ENCODE peak calls at places on chromosomes 2 and 18, in ten cellular contexts. U is endothelial cell of umbilical vein, T is stomach, L is transverse colon, H is prostate gland, N is sigmoid colon, R is HepG2, F is spleen, Q is suprapubic skin, J is HCT116. C is an unnamed sample.

GRCh38 chr2:11677146-11678055 is 7.4 kb upstream of the NTSR2 start:
- DNase-seq in J (no peak), H (no peak), N (peak), L (no peak), F (peak), Q (no peak), T (peak), R (no peak), U (no peak), C (no peak)

GRCh38 chr18:10391506-10391905 is 62.9 kb upstream of the APCDD1 start:
- DNase-seq in T (no peak), R (no peak), N (no peak), L (no peak), H (no peak), J (no peak), F (no peak), U (no peak), Q (no peak), C (no peak)

GRCh38 chr18:31199190-31199769 is 36.6 kb upstream of the DSC1 start:
- DNase-seq in F (no peak), J (no peak), L (no peak), U (no peak), R (no peak), H (peak), Q (no peak), N (no peak), T (no peak), C (no peak)

GRCh38 chr2:231037731-231038482 is 584 bp downstream of the C2orf72 start:
- DNase-seq in J (no peak), U (no peak), N (no peak), L (peak), H (peak), R (no peak), T (peak), Q (no peak), F (no peak), C (peak)

GRCh38 chr2:67560818-67561221 is 163.7 kb downstream of the ETAA1 start:
- DNase-seq in L (no peak), T (no peak), Q (no peak), F (no peak), J (no peak), H (no peak), R (no peak), U (no peak), N (no peak), C (no peak)

GRCh38 chr2:121076885-121077549 is 208.0 kb downstream of the TFCP2L1 start:
- DNase-seq in H (peak), N (no peak), Q (no peak), R (peak), T (peak), U (peak), F (peak), L (peak), J (peak), C (peak)

GRCh38 chr2:157336137-157336721 is 10.6 kb upstream of the ERMN start:
- DNase-seq in J (peak), H (peak), R (peak), U (peak), F (no peak), T (peak), N (no peak), Q (no peak), L (peak), C (no peak)

GRCh38 chr2:10056439-10056838 is 13.1 kb downstream of the KLF11 start:
- DNase-seq in F (peak), N (no peak), Q (no peak), H (no peak), R (no peak), T (no peak), L (no peak), J (no peak), U (no peak), C (no peak)

GRCh38 chr2:240123821-240124650 is 12.1 kb downstream of the COPS9 start:
- DNase-seq in F (peak), U (no peak), R (no peak), N (no peak), Q (no peak), T (peak), H (no peak), J (no peak), L (no peak), C (no peak)

GRCh38 chr2:2294183-2294675 is 36.8 kb downstream of the MYT1L start:
- DNase-seq in H (no peak), F (no peak), L (no peak), U (no peak), Q (no peak), J (no peak), T (no peak), R (no peak), N (no peak), C (no peak)

GRCh38 chr2:150191349-150191748 is 296.1 kb downstream of the RND3 start:
- DNase-seq in N (no peak), U (peak), T (no peak), L (no peak), R (no peak), J (no peak), F (no peak), Q (no peak), H (no peak), C (no peak)

GRCh38 chr2:16019617-16020351 is 79.4 kb downstream of the MYCN start:
- DNase-seq in J (no peak), U (no peak), L (no peak), Q (no peak), H (no peak), R (no peak), N (no peak), T (no peak), F (no peak), C (no peak)

GRCh38 chr2:90207454-90208058 is 1516.1 kb downstream of the RPIA start:
- DNase-seq in T (no peak), Q (no peak), U (no peak), L (no peak), H (no peak), J (no peak), F (no peak), R (peak), N (no peak), C (peak)

GRCh38 chr2:234218261-234219180 is 168.0 kb downstream of the SPP2 start:
- DNase-seq in Q (no peak), H (no peak), T (no peak), J (no peak), U (no peak), N (no peak), L (peak), F (no peak), R (no peak), C (no peak)

GRCh38 chr2:223654384-223654915 is 52.3 kb upstream of the SCG2 start:
- DNase-seq in L (no peak), R (no peak), J (no peak), Q (no peak), F (no peak), U (no peak), N (no peak), H (no peak), T (no peak), C (no peak)

GRCh38 chr2:41934323-41935003 is 113.4 kb upstream of the PKDCC start:
- DNase-seq in U (no peak), J (no peak), H (no peak), T (no peak), N (no peak), L (no peak), F (no peak), Q (peak), R (no peak), C (no peak)

GRCh38 chr2:149049142-149049541 is 10.6 kb downstream of the LYPD6B start:
- DNase-seq in T (no peak), Q (no peak), J (no peak), U (no peak), L (no peak), R (no peak), H (no peak), N (no peak), F (no peak), C (no peak)

GRCh38 chr18:10453885-10454772 is at the start of gene APCDD1:
- DNase-seq in N (peak), U (no peak), Q (peak), R (peak), L (peak), T (peak), F (no peak), H (peak), J (no peak), C (no peak)

GRCh38 chr18:52118684-52119083 is 221.3 kb upstream of the DCC start:
- DNase-seq in Q (no peak), R (no peak), N (no peak), U (no peak), J (no peak), H (no peak), T (no peak), L (no peak), F (no peak), C (no peak)

GRCh38 chr2:224104668-224105386 is 65.7 kb upstream of the SERPINE2 start:
- DNase-seq in L (no peak), U (no peak), T (no peak), H (no peak), J (peak), R (peak), N (no peak), Q (no peak), F (no peak), C (no peak)

GRCh38 chr18:29083545-29083944 is 906.6 kb upstream of the CDH2 start:
- DNase-seq in Q (no peak), T (no peak), R (no peak), J (no peak), L (no peak), F (no peak), H (no peak), N (no peak), U (no peak), C (no peak)

GRCh38 chr2:215699018-215699417 is 263.1 kb upstream of the FN1 start:
- DNase-seq in J (no peak), L (no peak), Q (no peak), R (no peak), T (no peak), U (no peak), H (no peak), N (no peak), F (no peak), C (no peak)

GRCh38 chr2:230870544-230871360 is 6.0 kb downstream of the ITM2C start:
- DNase-seq in J (no peak), T (peak), H (no peak), L (peak), R (no peak), F (peak), Q (no peak), N (no peak), U (no peak), C (no peak)

GRCh38 chr2:230723363-230723762 is 10.7 kb downstream of the CAB39 start:
- DNase-seq in F (no peak), L (no peak), J (no peak), H (no peak), N (no peak), R (no peak), T (no peak), U (no peak), Q (no peak), C (no peak)

GRCh38 chr18:23994361-23994902 is 20.1 kb upstream of the TTC39C start:
- DNase-seq in Q (peak), N (peak), F (no peak), H (peak), U (peak), R (peak), T (no peak), J (peak), L (peak), C (no peak)

GRCh38 chr18:36809590-36810381 is 19.0 kb downstream of the TPGS2 start:
- DNase-seq in U (peak), R (peak), N (peak), L (peak), Q (no peak), T (peak), J (peak), F (no peak), H (peak), C (peak)

DNA sequence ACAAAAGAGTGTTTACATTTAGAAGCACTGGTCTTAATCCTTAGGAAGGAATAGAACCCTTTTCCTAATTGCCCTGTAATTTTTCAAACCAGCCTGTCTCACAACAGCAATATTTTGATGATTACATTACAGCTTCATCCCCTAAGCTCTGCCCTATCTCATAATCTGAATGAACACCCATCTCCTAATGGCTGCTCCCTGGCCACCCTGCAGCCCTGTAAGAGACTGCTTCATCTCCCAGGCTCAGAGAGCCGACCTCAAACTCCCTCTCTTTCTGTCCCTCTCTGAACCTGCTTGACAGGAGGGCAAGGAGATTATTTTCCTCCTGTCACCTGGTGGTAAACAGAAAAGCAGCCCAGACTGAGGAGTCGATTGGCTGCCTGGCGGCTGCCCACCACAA is 107.8 kb downstream of the MAIP1 start:
- DNase-seq in F (no peak), U (no peak), J (no peak), H (no peak), R (no peak), N (no peak), L (no peak), Q (no peak), T (no peak), C (no peak)
- TF ChIP-seq POLR2A in F (no peak), U (no peak), J (no peak), H (no peak), R (no peak), N (no peak), L (no peak), Q (no peak), T (no peak), C (no peak)

GRCh38 chr2:20992201-20992711 is 51.6 kb downstream of the APOB start:
- DNase-seq in U (no peak), F (no peak), N (peak), L (peak), R (no peak), H (peak), T (no peak), J (no peak), Q (no peak), C (no peak)

GRCh38 chr2:20989404-20989803 is 54.5 kb downstream of the APOB start:
- DNase-seq in Q (no peak), F (no peak), R (no peak), L (no peak), T (no peak), H (no peak), N (no peak), U (no peak), J (no peak), C (no peak)

GRCh38 chr2:20988906-20989305 is 55.0 kb downstream of the APOB start:
- DNase-seq in T (no peak), Q (no peak), R (no peak), J (no peak), F (no peak), N (no peak), L (no peak), U (no peak), H (no peak), C (no peak)

GRCh38 chr2:20991031-20991430 is 52.8 kb downstream of the APOB start:
- DNase-seq in R (no peak), U (no peak), N (no peak), Q (no peak), H (no peak), L (no peak), J (no peak), T (no peak), F (no peak), C (no peak)

DNA sequence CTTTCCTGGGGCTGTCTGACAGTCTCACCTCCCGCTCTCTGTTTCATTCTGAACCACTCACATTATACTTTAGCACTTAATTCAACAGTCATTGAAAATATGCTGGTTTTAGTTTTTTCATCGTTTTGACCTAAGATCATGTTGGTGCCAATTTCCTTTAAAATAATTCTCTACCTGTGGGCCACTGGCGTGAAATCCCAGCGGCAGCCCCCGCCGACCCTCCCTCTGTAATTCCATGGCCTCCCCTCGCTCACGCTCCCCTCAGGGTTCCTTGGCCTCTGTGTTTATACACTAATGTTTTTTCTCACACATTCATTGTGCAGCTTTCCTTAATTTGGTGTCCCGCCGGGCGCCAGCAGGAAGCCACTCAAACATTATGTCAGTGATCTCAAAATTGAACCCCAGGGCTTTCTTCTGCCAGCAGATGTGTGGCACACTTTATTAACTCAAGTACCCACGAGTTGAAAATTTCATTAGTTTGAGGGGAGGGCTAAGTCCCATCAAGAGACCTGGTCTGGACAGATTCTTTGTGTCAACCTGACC is 53.4 kb downstream of the APOB start:
- DNase-seq in H (no peak), T (no peak), Q (no peak), J (no peak), U (no peak), N (no peak), F (no peak), L (no peak), R (no peak), C (no peak)
- TF ChIP-seq POLR2AphosphoS5 in H (no peak), T (no peak), Q (no peak), J (no peak), U (no peak), N (no peak), F (no peak), L (no peak), R (no peak), C (no peak)

GRCh38 chr18:47930086-47930843 is at the start of gene SMAD2:
- DNase-seq in Q (peak), R (peak), U (peak), T (peak), L (peak), N (peak), F (peak), J (peak), H (peak), C (peak)
- TF ChIP-seq POLR2A in Q (no peak), R (no peak), U (no peak), T (no peak), L (peak), N (peak), F (no peak), J (no peak), H (peak), C (no peak)

DNA sequence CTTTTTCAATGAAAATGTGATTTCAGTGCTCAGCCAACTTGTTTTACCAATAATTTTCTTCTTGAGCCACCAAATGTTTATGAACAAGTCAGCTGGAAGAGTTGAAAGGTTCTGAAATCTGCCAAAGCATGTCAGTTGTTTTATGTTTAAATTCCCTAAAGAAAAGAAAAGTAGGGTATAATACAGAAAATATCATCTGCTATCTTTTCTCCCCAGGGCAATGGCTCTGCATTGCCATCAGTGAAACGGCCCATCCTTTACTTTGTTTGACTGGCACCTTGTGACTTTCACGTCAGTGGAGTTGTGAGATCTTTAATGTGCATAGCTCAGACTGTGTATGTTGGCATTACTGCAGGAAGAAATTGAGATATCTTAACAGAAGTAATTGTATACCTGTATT is 239.8 kb downstream of the THSD7B start:
- DNase-seq in F (no peak), U (no peak), J (no peak), L (no peak), T (no peak), N (no peak), Q (no peak), R (no peak), H (no peak), C (no peak)
- TF ChIP-seq POLR2AphosphoS5 in F (no peak), U (no peak), J (no peak), L (no peak), T (no peak), N (no peak), Q (no peak), R (no peak), H (no peak), C (no peak)

DNA sequence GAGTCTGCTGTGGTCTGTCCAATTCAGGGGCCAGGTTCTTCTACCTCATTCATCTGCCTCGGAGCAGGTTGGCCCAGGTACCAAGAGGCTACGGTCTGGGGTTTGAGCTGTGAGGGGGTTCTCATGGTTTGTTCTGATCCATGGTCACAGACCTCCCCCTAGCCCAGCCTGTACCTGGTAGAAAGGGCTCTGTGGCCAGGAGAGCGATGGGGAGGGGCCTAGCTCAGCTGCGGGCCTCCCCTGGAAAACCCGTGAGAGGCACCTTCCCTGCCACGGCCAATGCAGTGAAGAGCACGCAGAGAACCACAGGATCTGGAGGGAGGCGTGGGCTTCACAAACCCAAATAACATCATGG is 19.6 kb upstream of the ALLC start:
- DNase-seq in R (no peak), N (peak), H (no peak), F (peak), U (no peak), T (peak), Q (no peak), J (no peak), L (no peak), C (no peak)
- TF ChIP-seq POLR2A in R (no peak), N (no peak), H (no peak), F (no peak), U (no peak), T (no peak), Q (no peak), J (no peak), L (no peak), C (no peak)

DNA sequence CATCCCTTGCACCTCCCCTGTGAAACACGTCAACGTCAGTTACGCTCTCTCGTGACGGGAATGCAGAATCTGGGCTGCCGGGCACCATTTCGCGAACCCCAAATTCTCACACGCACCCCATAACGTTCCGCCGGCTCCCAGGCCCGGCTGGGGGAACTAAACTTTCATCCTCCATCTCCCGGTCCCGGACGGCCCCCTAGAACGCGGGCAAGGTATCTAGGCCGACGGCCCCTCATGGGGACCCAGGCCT is 530 bp downstream of the DNAJC27 start:
- DNase-seq in R (no peak), N (no peak), F (no peak), J (no peak), L (no peak), Q (no peak), U (no peak), H (peak), T (peak), C (no peak)
- TF ChIP-seq POLR2AphosphoS5 in R (no peak), N (no peak), F (no peak), J (no peak), L (no peak), Q (no peak), U (no peak), H (no peak), T (no peak), C (no peak)

DNA sequence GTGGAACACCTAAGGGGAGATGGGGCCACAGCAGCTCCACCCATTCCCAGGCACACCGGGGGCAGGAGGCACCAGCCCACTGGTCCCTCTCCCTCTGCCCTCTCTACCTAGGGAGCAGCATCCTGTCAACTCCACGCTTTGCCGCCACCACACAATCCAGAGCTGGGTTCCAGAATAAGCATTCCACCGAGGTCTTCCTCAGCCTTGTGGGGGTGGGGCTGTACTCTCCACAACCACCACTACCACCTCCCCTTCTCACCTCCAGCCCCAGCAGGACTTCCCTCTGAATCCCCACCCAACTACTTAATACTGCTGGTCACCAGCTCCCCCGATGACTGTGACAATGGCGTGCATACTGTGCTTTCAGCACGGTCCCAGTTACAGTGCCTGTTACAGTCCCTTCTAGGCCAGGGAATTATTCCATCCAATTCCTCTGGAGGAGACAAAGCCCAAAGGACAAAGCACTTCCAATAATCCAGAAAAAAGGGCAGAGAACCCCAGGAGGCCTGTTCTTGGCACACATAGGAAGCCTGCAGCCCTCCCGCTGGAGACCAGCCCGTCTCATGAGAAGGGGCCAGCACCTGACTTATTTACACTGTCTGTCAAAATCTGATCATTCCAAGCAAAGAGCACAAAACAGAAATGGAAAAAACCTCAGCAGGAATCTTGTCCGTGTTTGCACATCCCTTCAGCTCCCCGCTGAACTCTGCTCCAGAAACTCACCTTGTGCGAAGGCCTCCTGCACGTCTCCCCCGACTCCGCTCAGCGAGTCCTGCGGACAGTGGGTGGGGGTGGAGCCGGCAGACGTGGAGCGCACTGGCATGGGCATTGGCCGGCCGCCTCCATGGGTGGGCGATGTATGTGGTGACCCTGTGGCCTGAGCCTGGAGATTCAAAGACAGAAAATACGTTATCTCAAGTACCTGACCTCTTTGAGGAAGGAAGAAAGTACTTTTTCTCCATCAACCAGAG is 46.0 kb upstream of the DNMT3A start:
- DNase-seq in Q (no peak), T (no peak), J (no peak), R (no peak), H (no peak), L (no peak), U (no peak), N (no peak), F (no peak), C (no peak)
- TF ChIP-seq POLR2A in Q (no peak), T (no peak), J (no peak), R (no peak), H (no peak), L (no peak), U (no peak), N (no peak), F (no peak), C (no peak)